ENCODE peak calls at places on chromosomes 1 and 21, in four cellular contexts. R is lower leg skin, I is psoas muscle, C is astrocyte of the spinal cord. G is an unnamed sample.

GRCh38 chr1:29478046-29478791 is 241.9 kb downstream of the PTPRU start:
- DNase-seq in R (no peak), I (no peak), C (no peak), G (no peak)

GRCh38 chr1:63691672-63692425 is 82.0 kb upstream of the ROR1 start:
- DNase-seq in R (peak), I (no peak), C (peak), G (peak)

GRCh38 chr1:59332983-59333382 is 36.1 kb downstream of the FGGY start:
- DNase-seq in R (no peak), I (no peak), C (peak), G (peak)

GRCh38 chr1:115727706-115728249 is 40.7 kb downstream of the CASQ2 start:
- DNase-seq in R (peak), I (peak), C (peak), G (peak)

GRCh38 chr1:154407866-154408777 is 3.0 kb downstream of the IL6R start:
- DNase-seq in R (peak), I (no peak), C (no peak), G (no peak)

GRCh38 chr1:11692899-11693590 is 1.5 kb downstream of the DRAXIN start:
- DNase-seq in R (peak), I (no peak), C (peak), G (peak)

GRCh38 chr1:15243275-15244043 is 3.6 kb upstream of the FHAD1 start:
- DNase-seq in R (no peak), I (no peak), C (no peak), G (no peak)

GRCh38 chr1:222012816-222013215 is 270.9 kb upstream of the DUSP10 start:
- DNase-seq in R (no peak), I (no peak), C (no peak), G (no peak)

GRCh38 chr1:98399219-98399618 is 262.3 kb upstream of the SNX7 start:
- DNase-seq in R (no peak), I (no peak), C (no peak), G (no peak)

GRCh38 chr21:41564871-41565281 is 56.9 kb upstream of the TMPRSS2 start:
- DNase-seq in R (no peak), I (no peak), C (peak), G (peak)

GRCh38 chr1:86207323-86207722 is 50.8 kb upstream of the COL24A1 start:
- DNase-seq in R (no peak), I (no peak), C (peak), G (peak)

GRCh38 chr1:165841582-165842362 is 14.4 kb downstream of the UCK2 start:
- DNase-seq in R (no peak), I (no peak), C (peak), G (peak)

GRCh38 chr1:227472772-227473171 is 90.6 kb upstream of the ZNF678 start:
- DNase-seq in R (no peak), I (no peak), C (no peak), G (no peak)

GRCh38 chr1:43383449-43383848 is 6.2 kb downstream of the MED8 start:
- DNase-seq in R (no peak), I (no peak), C (no peak), G (no peak)

GRCh38 chr1:115980998-115981993 is 5.0 kb downstream of the SLC22A15 start:
- DNase-seq in R (no peak), I (no peak), C (peak), G (peak)

GRCh38 chr21:40120944-40121575 is 253.8 kb downstream of the PCP4 start:
- DNase-seq in R (no peak), I (no peak), C (peak), G (peak)

GRCh38 chr21:25646541-25646940 is 7.5 kb downstream of the JAM2 start:
- DNase-seq in R (no peak), I (no peak), C (no peak), G (no peak)

GRCh38 chr1:86499987-86500593 is 31.4 kb downstream of the CLCA1 start:
- DNase-seq in R (no peak), I (no peak), C (peak), G (peak)

GRCh38 chr1:36532810-36533401 is 50.2 kb upstream of the CSF3R start:
- DNase-seq in R (no peak), I (no peak), C (no peak), G (no peak)

GRCh38 chr1:6145351-6145750 is 34.8 kb downstream of the CHD5 start:
- DNase-seq in R (no peak), I (no peak), C (no peak), G (no peak)

GRCh38 chr1:206493279-206493678 is 14.1 kb upstream of the RASSF5 start:
- DNase-seq in R (no peak), I (peak), C (no peak), G (no peak)

GRCh38 chr1:80427886-80428285 is 1372.8 kb upstream of the ADGRL2 start:
- DNase-seq in R (no peak), I (no peak), C (no peak), G (peak)

GRCh38 chr1:237677979-237678378 is 212.7 kb downstream of the ZP4 start:
- DNase-seq in R (no peak), I (no peak), C (peak), G (peak)

GRCh38 chr1:51175278-51175677 is 60.8 kb upstream of the RNF11 start:
- DNase-seq in R (no peak), I (no peak), C (no peak), G (peak)

GRCh38 chr1:92816732-92817131 is 15.1 kb upstream of the RPL5 start:
- DNase-seq in R (no peak), I (no peak), C (no peak), G (no peak)

GRCh38 chr1:92820551-92820950 is 11.3 kb upstream of the RPL5 start:
- DNase-seq in R (no peak), I (no peak), C (no peak), G (no peak)

GRCh38 chr1:92820024-92820423 is 11.8 kb upstream of the RPL5 start:
- DNase-seq in R (no peak), I (no peak), C (no peak), G (no peak)

GRCh38 chr1:92817986-92818764 is 13.7 kb upstream of the RPL5 start:
- DNase-seq in R (no peak), I (no peak), C (no peak), G (peak)

DNA sequence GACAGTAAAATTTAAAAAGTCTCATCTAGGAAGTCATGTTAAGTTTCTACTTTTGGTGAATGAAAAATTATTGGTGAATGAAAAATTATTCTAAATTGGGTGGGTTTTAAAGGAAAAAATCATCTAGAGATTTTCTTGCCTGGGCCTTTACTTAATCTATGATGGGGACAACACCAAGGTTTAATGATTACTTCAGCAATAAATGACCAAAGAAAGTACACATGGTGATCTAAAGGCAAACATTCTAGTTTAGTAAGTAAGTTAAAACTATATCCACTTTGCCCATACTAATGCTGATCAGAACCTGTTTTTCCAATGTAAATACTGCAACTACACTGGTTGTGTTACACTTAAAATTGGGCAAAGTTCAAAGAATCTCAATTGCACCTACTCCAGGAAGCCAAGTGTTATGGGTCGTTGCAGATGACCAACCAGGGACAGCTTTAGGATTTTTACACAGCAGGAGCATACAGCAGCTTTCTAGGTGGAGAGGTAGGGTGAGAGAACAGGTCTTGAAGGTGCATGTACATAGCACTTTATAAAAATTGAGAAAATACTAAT is 14.6 kb upstream of the RPL5 start:
- DNase-seq in R (no peak), I (no peak), C (no peak), G (no peak)
- H3K4me3 ChIP-seq in R (no peak), I (no peak), C (no peak), G (no peak)

DNA sequence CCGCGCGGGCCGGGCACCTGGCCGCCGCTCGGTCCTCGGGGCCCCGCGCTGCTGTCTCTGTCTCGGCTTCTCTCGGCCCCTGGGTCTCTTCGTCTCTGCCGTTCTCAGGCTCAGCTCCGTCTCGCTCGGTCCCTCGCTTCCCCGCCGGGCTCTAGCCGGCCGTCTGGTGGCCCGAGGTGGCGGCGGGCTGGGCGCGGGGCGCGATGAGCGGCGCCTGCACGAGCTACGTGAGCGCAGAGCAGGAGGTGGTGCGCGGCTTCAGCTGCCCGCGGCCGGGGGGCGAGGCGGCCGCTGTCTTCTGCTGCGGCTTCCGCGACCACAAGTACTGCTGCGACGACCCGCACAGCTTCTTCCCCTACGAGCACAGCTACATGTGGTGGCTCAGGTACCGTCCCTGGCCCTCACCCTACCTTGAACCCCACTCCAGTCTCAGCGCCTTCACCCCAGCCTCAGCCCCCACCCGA is 355 bp downstream of the SHISAL2A start:
- DNase-seq in R (no peak), I (no peak), C (no peak), G (no peak)
- H3K4me3 ChIP-seq in R (no peak), I (peak), C (peak), G (no peak)

DNA sequence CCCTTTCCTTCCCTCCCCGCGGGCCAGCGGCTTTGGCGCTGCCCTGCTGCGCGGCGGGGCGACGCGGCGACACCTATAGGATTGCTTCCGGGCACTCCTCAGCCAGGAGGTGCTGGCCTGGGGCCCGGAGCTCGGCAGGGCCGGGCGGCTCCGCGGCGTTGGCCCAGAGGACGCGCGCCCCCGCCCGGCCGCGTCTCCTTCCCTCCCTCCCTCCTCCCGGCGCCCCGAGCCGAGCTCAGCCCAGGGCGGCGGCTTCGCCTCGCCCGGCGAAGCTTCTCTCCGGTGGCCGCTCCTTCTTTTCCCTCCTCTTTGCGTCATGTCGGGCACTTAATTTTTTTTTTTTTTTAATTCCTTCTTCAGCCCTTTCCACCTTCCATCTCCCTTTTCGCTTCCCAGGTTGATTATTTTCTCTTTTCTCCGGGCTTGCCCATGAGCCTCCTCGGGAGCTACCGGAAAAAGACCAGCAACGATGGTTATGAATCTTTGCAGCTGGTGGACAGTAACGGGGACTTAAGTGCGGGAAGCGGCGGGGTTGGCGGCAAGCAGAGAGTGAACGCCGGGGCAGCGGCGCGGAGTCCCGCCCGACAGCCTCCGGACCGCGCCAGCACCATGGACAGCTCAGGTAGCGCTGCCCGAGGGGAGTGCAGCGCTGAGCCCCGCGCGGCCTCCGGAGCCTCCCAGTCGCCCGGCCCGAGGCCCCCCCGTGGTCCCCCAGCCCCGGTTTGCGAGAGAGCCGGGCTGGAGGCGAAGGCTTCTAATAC is at the start of gene DNAJC6:
- DNase-seq in R (no peak), I (peak), C (peak), G (peak)
- H3K4me3 ChIP-seq in R (peak), I (peak), C (peak), G (peak)

GRCh38 chr21:45642122-45642813 is 1.3 kb upstream of the PCBP3 start:
- DNase-seq in R (no peak), I (no peak), C (no peak), G (no peak)

GRCh38 chr21:45644041-45644906 is 749 bp downstream of the PCBP3 start:
- DNase-seq in R (no peak), I (no peak), C (peak), G (peak)

GRCh38 chr21:45641480-45642035 is 2.0 kb upstream of the PCBP3 start:
- DNase-seq in R (no peak), I (no peak), C (no peak), G (no peak)

GRCh38 chr21:45640888-45641479 is 2.5 kb upstream of the PCBP3 start:
- DNase-seq in R (no peak), I (no peak), C (peak), G (peak)

DNA sequence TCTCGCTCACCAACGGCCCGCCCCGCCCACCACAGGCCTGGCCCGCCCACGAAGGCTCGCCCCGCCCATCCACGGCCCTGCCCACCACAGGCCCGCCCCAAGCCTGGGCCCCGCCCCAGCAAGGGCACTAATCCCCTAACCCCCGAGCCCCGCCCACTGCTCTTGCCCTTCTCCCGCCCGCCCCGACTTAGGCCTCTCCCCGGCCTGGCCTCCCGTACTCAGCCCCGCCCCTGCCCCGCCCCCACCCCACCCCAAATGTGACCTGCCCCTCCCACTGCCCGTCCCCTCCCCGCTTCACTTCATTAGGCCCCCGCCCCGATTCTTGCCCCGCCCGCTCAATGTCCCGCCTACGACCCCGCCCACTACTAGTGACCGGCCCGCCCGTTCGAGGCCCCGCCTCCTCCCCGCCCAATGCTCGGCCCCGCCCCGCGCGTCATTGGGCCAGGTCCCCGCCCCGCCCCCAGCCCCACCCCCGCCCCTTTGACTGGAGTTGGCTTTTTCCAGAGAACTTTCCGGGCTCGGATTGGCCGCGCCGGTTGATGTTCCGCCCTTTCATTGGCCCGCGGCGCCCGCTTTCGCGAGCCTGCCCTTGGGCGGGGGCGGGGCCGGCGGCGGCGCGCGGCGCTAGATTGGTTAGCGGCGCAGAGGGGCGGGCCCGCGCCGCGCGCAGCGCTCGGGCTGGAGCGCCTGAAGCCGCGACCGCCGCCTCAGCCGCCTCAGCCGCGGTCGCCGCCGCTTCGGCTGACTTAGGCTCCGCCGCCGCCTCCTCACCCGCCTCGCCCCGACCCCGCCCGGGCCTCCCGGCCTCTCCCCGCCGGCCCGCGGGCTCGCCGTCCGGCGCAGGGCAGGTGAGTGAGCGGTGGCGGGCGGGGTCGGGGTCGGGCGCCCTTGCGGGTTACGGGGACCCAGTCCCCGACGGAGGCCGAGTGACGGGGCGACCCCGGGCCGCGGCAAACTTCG is at the start of gene PCBP3:
- DNase-seq in R (peak), I (peak), C (peak), G (peak)
- H3K4me3 ChIP-seq in R (peak), I (peak), C (peak), G (peak)